ENCODE peak calls at places on chromosomes 2 and 18, in five cellular contexts. One of them, this sample, is unnamed.

GRCh38 chr2:217856159-217856558 is 146.6 kb downstream of the TNS1 start:
- DNase-seq in IMR-90: no peak
- DNase-seq in WTC11: no peak
- DNase-seq in AG09309: no peak
- DNase-seq in GM20000: no peak
- DNase-seq in this sample: no peak

GRCh38 chr2:219269362-219270054 is 9.7 kb upstream of the DNAJB2 start:
- DNase-seq in GM20000: no peak
- DNase-seq in AG09309: no peak
- DNase-seq in WTC11: no peak
- DNase-seq in IMR-90: no peak
- DNase-seq in this sample: no peak

GRCh38 chr2:235047171-235048160 is 95.6 kb downstream of the SH3BP4 start:
- DNase-seq in GM20000: no peak
- DNase-seq in AG09309: no peak
- DNase-seq in WTC11: no peak
- DNase-seq in IMR-90: no peak
- DNase-seq in this sample: no peak

GRCh38 chr2:179579744-179580143 is 281.7 kb downstream of the ZNF385B start:
- DNase-seq in AG09309: no peak
- DNase-seq in IMR-90: no peak
- DNase-seq in GM20000: no peak
- DNase-seq in WTC11: no peak
- DNase-seq in this sample: no peak

GRCh38 chr2:202375006-202375610 is 1.0 kb upstream of the BMPR2 start:
- DNase-seq in IMR-90: peak; percentile 78
- DNase-seq in AG09309: peak; percentile 40
- DNase-seq in GM20000: peak; percentile 25
- DNase-seq in WTC11: peak; percentile 64
- DNase-seq in this sample: peak; percentile 24

GRCh38 chr2:121648206-121648605 is 1.1 kb downstream of the CLASP1 start:
- DNase-seq in GM20000: peak; percentile 26
- DNase-seq in AG09309: no peak
- DNase-seq in WTC11: no peak
- DNase-seq in IMR-90: peak; percentile 43
- DNase-seq in this sample: no peak

GRCh38 chr2:172462393-172463381 is 35.3 kb downstream of the ITGA6 start:
- DNase-seq in GM20000: peak; percentile 9
- DNase-seq in AG09309: no peak
- DNase-seq in IMR-90: no peak
- DNase-seq in WTC11: no peak
- DNase-seq in this sample: no peak

GRCh38 chr18:7174359-7175107 is 56.4 kb upstream of the LRRC30 start:
- DNase-seq in AG09309: no peak
- DNase-seq in GM20000: no peak
- DNase-seq in WTC11: peak; percentile 28
- DNase-seq in IMR-90: no peak
- DNase-seq in this sample: no peak

GRCh38 chr2:191936882-191937405 is 90.1 kb upstream of the CAVIN2 start:
- DNase-seq in AG09309: no peak
- DNase-seq in WTC11: no peak
- DNase-seq in GM20000: no peak
- DNase-seq in IMR-90: no peak
- DNase-seq in this sample: no peak

GRCh38 chr2:71798266-71799012 is 345.1 kb downstream of the DYSF start:
- DNase-seq in GM20000: peak; percentile 55
- DNase-seq in AG09309: no peak
- DNase-seq in IMR-90: peak; percentile 10
- DNase-seq in WTC11: peak; percentile 76
- DNase-seq in this sample: no peak

GRCh38 chr2:210092791-210093190 is 78.4 kb downstream of the KANSL1L start:
- DNase-seq in WTC11: no peak
- DNase-seq in AG09309: no peak
- DNase-seq in IMR-90: no peak
- DNase-seq in GM20000: no peak
- DNase-seq in this sample: no peak
- TF ChIP-seq CTCF in WTC11: no peak
- TF ChIP-seq CTCF in AG09309: no peak
- TF ChIP-seq CTCF in IMR-90: no peak
- TF ChIP-seq CTCF in GM20000: no peak
- TF ChIP-seq CTCF in this sample: no peak

GRCh38 chr2:216698895-216699294 is 3.5 kb upstream of the IGFBP5 start:
- DNase-seq in WTC11: no peak
- DNase-seq in AG09309: peak; percentile 46
- DNase-seq in IMR-90: peak; percentile 84
- DNase-seq in GM20000: peak; percentile 67
- DNase-seq in this sample: no peak
- TF ChIP-seq CTCF in WTC11: peak; percentile 40
- TF ChIP-seq CTCF in AG09309: peak; percentile 73
- TF ChIP-seq CTCF in IMR-90: peak; percentile 81
- TF ChIP-seq CTCF in GM20000: peak; percentile 32
- TF ChIP-seq CTCF in this sample: peak; percentile 51

GRCh38 chr18:473687-474265 is 26.7 kb downstream of the COLEC12 start:
- DNase-seq in AG09309: no peak
- DNase-seq in GM20000: no peak
- DNase-seq in WTC11: no peak
- DNase-seq in IMR-90: no peak
- DNase-seq in this sample: no peak
- TF ChIP-seq CTCF in AG09309: no peak
- TF ChIP-seq CTCF in GM20000: no peak
- TF ChIP-seq CTCF in WTC11: no peak
- TF ChIP-seq CTCF in IMR-90: no peak
- TF ChIP-seq CTCF in this sample: no peak

GRCh38 chr2:29334723-29335122 is 219.5 kb downstream of the CLIP4 start:
- DNase-seq in WTC11: no peak
- DNase-seq in IMR-90: no peak
- DNase-seq in GM20000: no peak
- DNase-seq in AG09309: no peak
- DNase-seq in this sample: no peak

GRCh38 chr2:29332540-29332939 is 217.3 kb downstream of the CLIP4 start:
- DNase-seq in IMR-90: no peak
- DNase-seq in AG09309: no peak
- DNase-seq in WTC11: no peak
- DNase-seq in GM20000: no peak
- DNase-seq in this sample: no peak

GRCh38 chr2:29326926-29327325 is 211.7 kb downstream of the CLIP4 start:
- DNase-seq in GM20000: no peak
- DNase-seq in AG09309: no peak
- DNase-seq in WTC11: no peak
- DNase-seq in IMR-90: no peak
- DNase-seq in this sample: no peak

GRCh38 chr2:29325544-29325943 is 210.3 kb downstream of the CLIP4 start:
- DNase-seq in IMR-90: no peak
- DNase-seq in WTC11: no peak
- DNase-seq in AG09309: no peak
- DNase-seq in GM20000: no peak
- DNase-seq in this sample: no peak

GRCh38 chr2:29329899-29330298 is 214.7 kb downstream of the CLIP4 start:
- DNase-seq in WTC11: no peak
- DNase-seq in AG09309: no peak
- DNase-seq in IMR-90: no peak
- DNase-seq in GM20000: no peak
- DNase-seq in this sample: no peak
- TF ChIP-seq CTCF in WTC11: peak; percentile 33
- TF ChIP-seq CTCF in AG09309: peak; percentile 18
- TF ChIP-seq CTCF in IMR-90: peak; percentile 11
- TF ChIP-seq CTCF in GM20000: peak; percentile 4
- TF ChIP-seq CTCF in this sample: peak; percentile 19

DNA sequence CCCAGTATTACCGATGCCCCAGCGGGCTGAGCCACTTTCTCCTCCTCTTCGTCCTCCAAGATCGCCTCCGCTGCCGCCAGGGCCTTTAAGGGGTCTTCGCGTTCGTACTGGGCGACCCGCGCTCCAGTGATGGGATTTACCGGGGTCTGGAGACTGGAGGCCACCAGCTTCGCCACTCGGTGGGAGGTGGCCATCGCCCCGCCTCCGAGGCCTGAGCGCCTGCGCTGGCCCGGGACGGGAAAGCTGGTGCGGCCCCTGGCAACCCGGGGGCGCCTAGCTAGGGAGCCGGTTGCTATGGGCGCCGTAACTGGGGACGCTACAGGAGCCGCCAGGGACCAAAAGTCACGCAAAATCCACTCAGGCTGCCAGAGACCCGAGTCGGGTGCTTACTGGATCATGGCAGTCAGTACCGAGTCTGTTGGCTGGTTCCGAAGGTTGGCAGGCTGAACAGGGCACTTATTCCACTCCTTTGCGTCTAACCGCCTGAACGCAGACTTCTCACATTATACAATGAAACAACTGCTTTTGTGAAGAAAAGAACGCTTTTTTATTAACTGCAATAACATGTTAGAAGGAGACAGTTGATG is at the start of gene FAM161A:
- DNase-seq in WTC11: peak; percentile 84
- DNase-seq in GM20000: peak; percentile 89
- DNase-seq in AG09309: peak; percentile 32
- DNase-seq in IMR-90: peak; percentile 77
- DNase-seq in this sample: peak; percentile 74
- TF ChIP-seq CTCF in WTC11: no peak
- TF ChIP-seq CTCF in GM20000: no peak
- TF ChIP-seq CTCF in AG09309: no peak
- TF ChIP-seq CTCF in IMR-90: no peak
- TF ChIP-seq CTCF in this sample: no peak

GRCh38 chr2:162424816-162425215 is 80.9 kb downstream of the GCA start:
- DNase-seq in WTC11: no peak
- DNase-seq in AG09309: no peak
- DNase-seq in IMR-90: no peak
- DNase-seq in GM20000: no peak
- DNase-seq in this sample: no peak

GRCh38 chr2:162422894-162423293 is 79.0 kb downstream of the GCA start:
- DNase-seq in AG09309: no peak
- DNase-seq in WTC11: no peak
- DNase-seq in GM20000: no peak
- DNase-seq in IMR-90: no peak
- DNase-seq in this sample: no peak
- TF ChIP-seq CTCF in AG09309: no peak
- TF ChIP-seq CTCF in WTC11: no peak
- TF ChIP-seq CTCF in GM20000: no peak
- TF ChIP-seq CTCF in IMR-90: no peak
- TF ChIP-seq CTCF in this sample: no peak